ENCODE peak calls at places on chromosomes 1 and 21, in ten cellular contexts. E is CD4-positive, alpha-beta T cell; Y is SW480; W is DND-41; A is activated CD8-positive, alpha-beta T cell treated with anti-CD3 and anti-CD28 coated beads, Interleukin-2, amount 10 ng/mL, durations not matched to agents 7 days and 5 days; P is GM12864; H is iris pigment epithelial cell; D is ascending aorta; U is AG08395; Z is activated CD4-positive, alpha-beta T cell treated with anti-CD3 and anti-CD28 coated beads, Interleukin-2, amount 50 U/mL, for 1 hour. S is an unnamed sample.

GRCh38 chr1:153963850-153964331 is 554 bp upstream of the SLC39A1 start:
- DNase-seq in U (no peak), A (no peak), H (peak; percentile 34), Z (no peak), Y (peak; percentile 82), P (no peak), E (no peak), W (no peak), D (no peak), S (peak; percentile 22)

GRCh38 chr1:13605159-13605558 is 21.5 kb downstream of the PDPN start:
- DNase-seq in W (no peak), P (no peak), A (no peak), U (peak; percentile 87), H (peak; percentile 27), Y (no peak), Z (no peak), D (no peak), E (no peak), S (no peak)

GRCh38 chr1:220803401-220804201 is 16.9 kb downstream of the MTARC1 start:
- DNase-seq in Y (peak; percentile 17), U (peak; percentile 51), D (no peak), A (no peak), H (peak; percentile 34), E (no peak), Z (peak; percentile 10), W (peak; percentile 24), P (no peak), S (peak; percentile 50)

GRCh38 chr1:187877220-187877619 is 1048.5 kb downstream of the PLA2G4A start:
- DNase-seq in A (no peak), Y (no peak), W (no peak), H (no peak), U (no peak), D (no peak), Z (no peak), E (no peak), P (no peak), S (no peak)

GRCh38 chr1:205590457-205590768 is 41.4 kb downstream of the ELK4 start:
- DNase-seq in H (no peak), W (no peak), D (peak; percentile 31), Y (no peak), P (no peak), E (no peak), U (no peak), Z (no peak), A (no peak), S (no peak)

GRCh38 chr1:96722161-96722908 is 751 bp downstream of the PTBP2 start:
- DNase-seq in U (peak; percentile 68), E (peak; percentile 23), D (peak; percentile 80), A (no peak), Z (no peak), P (no peak), Y (peak; percentile 36), H (peak; percentile 65), W (peak; percentile 76), S (peak; percentile 55)

GRCh38 chr1:157505481-157506272 is 46.6 kb downstream of the FCRL5 start:
- DNase-seq in H (peak; percentile 67), Y (peak; percentile 51), P (peak; percentile 82), Z (no peak), D (no peak), W (peak; percentile 47), U (peak; percentile 61), E (peak; percentile 9), A (peak; percentile 51), S (peak; percentile 40)

GRCh38 chr1:172719694-172720138 is 60.8 kb downstream of the FASLG start:
- DNase-seq in A (no peak), H (peak; percentile 57), W (no peak), E (no peak), D (no peak), P (no peak), Z (no peak), U (peak; percentile 59), Y (peak; percentile 47), S (no peak)

GRCh38 chr1:47669081-47669585 is 231.3 kb downstream of the FOXD2 start:
- DNase-seq in H (no peak), Y (no peak), E (no peak), W (no peak), A (no peak), P (no peak), Z (no peak), U (no peak), D (peak; percentile 19), S (no peak)

GRCh38 chr1:3803905-3804626 is 7.8 kb upstream of the LRRC47 start:
- DNase-seq in W (no peak), H (no peak), E (no peak), Y (no peak), Z (no peak), D (no peak), P (no peak), U (no peak), A (no peak), S (no peak)

GRCh38 chr1:10513199-10513598 is 38.4 kb downstream of the PEX14 start:
- DNase-seq in A (no peak), E (no peak), Z (no peak), H (no peak), U (no peak), P (no peak), D (peak; percentile 50), Y (no peak), W (peak; percentile 46), S (no peak)

GRCh38 chr1:206479164-206480125 is 9.2 kb downstream of the IKBKE start:
- DNase-seq in W (peak; percentile 75), D (peak; percentile 80), E (peak; percentile 61), A (peak; percentile 80), Z (peak; percentile 68), H (peak; percentile 78), P (no peak), Y (peak; percentile 56), U (peak; percentile 87), S (peak; percentile 70)

GRCh38 chr21:25708467-25709065 is 26.1 kb downstream of the ATP5PF start:
- DNase-seq in H (peak; percentile 49), A (peak; percentile 63), P (peak; percentile 24), W (peak; percentile 42), Y (peak; percentile 60), U (peak; percentile 51), Z (peak; percentile 35), D (peak; percentile 66), E (peak; percentile 42), S (peak; percentile 36)

GRCh38 chr21:28144653-28145052 is 848.0 kb downstream of the LTN1 start:
- DNase-seq in P (no peak), H (no peak), A (no peak), W (no peak), E (no peak), U (no peak), Z (no peak), Y (no peak), D (no peak), S (no peak)

GRCh38 chr1:101506541-101507164 is 269.8 kb downstream of the S1PR1 start:
- DNase-seq in H (peak; percentile 44), D (no peak), W (peak; percentile 63), A (peak; percentile 62), Y (peak; percentile 19), U (peak; percentile 55), P (peak; percentile 12), Z (peak; percentile 15), E (peak; percentile 7), S (peak; percentile 53)

GRCh38 chr1:43205671-43206070 is 33.5 kb downstream of the CFAP57 start:
- DNase-seq in H (peak; percentile 42), P (no peak), Y (peak; percentile 15), D (no peak), E (no peak), U (peak; percentile 38), A (no peak), W (no peak), Z (no peak), S (no peak)

GRCh38 chr1:111690306-111690617 is 48.9 kb downstream of the INKA2 start:
- DNase-seq in Z (no peak), E (no peak), D (peak; percentile 74), Y (no peak), H (peak; percentile 95), A (no peak), U (peak; percentile 73), P (no peak), W (no peak), S (no peak)

GRCh38 chr1:844472-845026 is 79.2 kb upstream of the SAMD11 start:
- DNase-seq in A (peak; percentile 67), Y (no peak), P (no peak), U (no peak), Z (peak; percentile 31), E (peak; percentile 39), W (peak; percentile 39), D (no peak), H (no peak), S (no peak)

GRCh38 chr1:154736840-154737239 is 128.9 kb upstream of the ADAR start:
- DNase-seq in H (peak; percentile 86), Z (no peak), Y (no peak), D (no peak), W (no peak), U (peak; percentile 66), E (no peak), A (no peak), P (no peak), S (no peak)

GRCh38 chr1:54888080-54888733 is 1.2 kb upstream of the DHCR24 start:
- DNase-seq in E (no peak), U (no peak), P (no peak), Y (no peak), D (no peak), W (no peak), A (no peak), Z (no peak), H (no peak), S (no peak)

GRCh38 chr21:44325386-44326271 is 13.6 kb downstream of the CFAP410 start:
- DNase-seq in P (no peak), H (no peak), U (no peak), A (no peak), W (no peak), E (no peak), Y (no peak), D (no peak), Z (no peak), S (no peak)

S was measured in neural crest cell.